ENCODE peak calls at places on chromosomes 2 and 18, in eight cellular contexts. One of them, this sample, is unnamed.

GRCh38 chr2:156810094-156810493 is 373.9 kb downstream of the GPD2 start:
- DNase-seq in heart left ventricle: no peak
- DNase-seq in psoas muscle: no peak
- DNase-seq in HFFc6: no peak
- DNase-seq in GM23338: no peak
- DNase-seq in sigmoid colon: no peak
- DNase-seq in cardiac muscle cell: no peak
- DNase-seq in DND-41: no peak
- DNase-seq in this sample: no peak

GRCh38 chr18:58996131-58996632 is 131.5 kb downstream of the ZNF532 start:
- DNase-seq in HFFc6: peak
- DNase-seq in sigmoid colon: no peak
- DNase-seq in GM23338: no peak
- DNase-seq in psoas muscle: no peak
- DNase-seq in heart left ventricle: peak
- DNase-seq in DND-41: no peak
- DNase-seq in cardiac muscle cell: no peak
- DNase-seq in this sample: no peak

GRCh38 chr2:132550945-132551344 is 119.1 kb downstream of the LYPD1 start:
- DNase-seq in heart left ventricle: no peak
- DNase-seq in HFFc6: peak
- DNase-seq in DND-41: no peak
- DNase-seq in psoas muscle: no peak
- DNase-seq in GM23338: no peak
- DNase-seq in cardiac muscle cell: no peak
- DNase-seq in sigmoid colon: no peak
- DNase-seq in this sample: no peak

GRCh38 chr18:21459706-21460286 is 140.7 kb downstream of the ESCO1 start:
- DNase-seq in HFFc6: no peak
- DNase-seq in GM23338: no peak
- DNase-seq in sigmoid colon: no peak
- DNase-seq in DND-41: no peak
- DNase-seq in heart left ventricle: no peak
- DNase-seq in psoas muscle: peak
- DNase-seq in cardiac muscle cell: no peak
- DNase-seq in this sample: no peak

GRCh38 chr2:96551605-96552283 is 15.2 kb downstream of the ARID5A start:
- DNase-seq in heart left ventricle: no peak
- DNase-seq in cardiac muscle cell: no peak
- DNase-seq in HFFc6: no peak
- DNase-seq in DND-41: no peak
- DNase-seq in sigmoid colon: no peak
- DNase-seq in GM23338: no peak
- DNase-seq in psoas muscle: no peak
- DNase-seq in this sample: no peak

GRCh38 chr2:231526341-231527090 is 3.7 kb downstream of the NMUR1 start:
- DNase-seq in DND-41: no peak
- DNase-seq in HFFc6: no peak
- DNase-seq in sigmoid colon: peak
- DNase-seq in heart left ventricle: no peak
- DNase-seq in cardiac muscle cell: no peak
- DNase-seq in GM23338: no peak
- DNase-seq in psoas muscle: no peak
- DNase-seq in this sample: no peak

GRCh38 chr18:40902436-40902835 is 1052.6 kb upstream of the PIK3C3 start:
- DNase-seq in HFFc6: no peak
- DNase-seq in heart left ventricle: no peak
- DNase-seq in DND-41: no peak
- DNase-seq in GM23338: no peak
- DNase-seq in sigmoid colon: no peak
- DNase-seq in cardiac muscle cell: no peak
- DNase-seq in psoas muscle: no peak
- DNase-seq in this sample: no peak

GRCh38 chr18:35203001-35203553 is 37.8 kb upstream of the ZNF397 start:
- DNase-seq in HFFc6: no peak
- DNase-seq in heart left ventricle: no peak
- DNase-seq in sigmoid colon: no peak
- DNase-seq in psoas muscle: no peak
- DNase-seq in GM23338: no peak
- DNase-seq in DND-41: no peak
- DNase-seq in cardiac muscle cell: no peak
- DNase-seq in this sample: no peak

GRCh38 chr2:172084484-172084733 is 898 bp upstream of the DLX1 start:
- DNase-seq in sigmoid colon: no peak
- DNase-seq in HFFc6: no peak
- DNase-seq in psoas muscle: no peak
- DNase-seq in heart left ventricle: no peak
- DNase-seq in GM23338: no peak
- DNase-seq in cardiac muscle cell: no peak
- DNase-seq in DND-41: peak
- DNase-seq in this sample: no peak

GRCh38 chr2:236550701-236551465 is 18.7 kb upstream of the ACKR3 start:
- DNase-seq in HFFc6: no peak
- DNase-seq in sigmoid colon: no peak
- DNase-seq in cardiac muscle cell: no peak
- DNase-seq in heart left ventricle: no peak
- DNase-seq in GM23338: no peak
- DNase-seq in DND-41: no peak
- DNase-seq in psoas muscle: no peak
- DNase-seq in this sample: no peak

GRCh38 chr2:75041791-75042231 is 83.4 kb downstream of the POLE4 start:
- DNase-seq in heart left ventricle: no peak
- DNase-seq in sigmoid colon: no peak
- DNase-seq in GM23338: no peak
- DNase-seq in HFFc6: no peak
- DNase-seq in cardiac muscle cell: no peak
- DNase-seq in DND-41: no peak
- DNase-seq in psoas muscle: no peak
- DNase-seq in this sample: no peak

GRCh38 chr2:237056271-237056875 is 29.3 kb upstream of the COPS8 start:
- DNase-seq in cardiac muscle cell: no peak
- DNase-seq in sigmoid colon: no peak
- DNase-seq in psoas muscle: no peak
- DNase-seq in DND-41: no peak
- DNase-seq in HFFc6: no peak
- DNase-seq in GM23338: no peak
- DNase-seq in heart left ventricle: no peak
- DNase-seq in this sample: no peak

GRCh38 chr2:65974067-65974723 is 460.7 kb upstream of the MEIS1 start:
- DNase-seq in cardiac muscle cell: no peak
- DNase-seq in heart left ventricle: no peak
- DNase-seq in psoas muscle: no peak
- DNase-seq in DND-41: no peak
- DNase-seq in HFFc6: no peak
- DNase-seq in sigmoid colon: no peak
- DNase-seq in GM23338: peak
- DNase-seq in this sample: no peak

GRCh38 chr2:125696573-125696972 is 959.4 kb upstream of the GYPC start:
- DNase-seq in heart left ventricle: no peak
- DNase-seq in sigmoid colon: no peak
- DNase-seq in GM23338: no peak
- DNase-seq in psoas muscle: no peak
- DNase-seq in cardiac muscle cell: no peak
- DNase-seq in HFFc6: no peak
- DNase-seq in DND-41: no peak
- DNase-seq in this sample: no peak

GRCh38 chr2:176637497-176638166 is 368.4 kb downstream of the MTX2 start:
- DNase-seq in psoas muscle: peak
- DNase-seq in cardiac muscle cell: no peak
- DNase-seq in heart left ventricle: peak
- DNase-seq in HFFc6: peak
- DNase-seq in DND-41: no peak
- DNase-seq in GM23338: peak
- DNase-seq in sigmoid colon: peak
- DNase-seq in this sample: peak

GRCh38 chr18:75112486-75113096 is 96.3 kb downstream of the PTGR3 start:
- DNase-seq in psoas muscle: no peak
- DNase-seq in sigmoid colon: no peak
- DNase-seq in GM23338: no peak
- DNase-seq in cardiac muscle cell: peak
- DNase-seq in heart left ventricle: no peak
- DNase-seq in DND-41: no peak
- DNase-seq in HFFc6: no peak
- DNase-seq in this sample: no peak

GRCh38 chr18:24136967-24137373 is 1.9 kb upstream of the CABYR start:
- DNase-seq in HFFc6: no peak
- DNase-seq in GM23338: peak
- DNase-seq in sigmoid colon: no peak
- DNase-seq in heart left ventricle: no peak
- DNase-seq in DND-41: no peak
- DNase-seq in cardiac muscle cell: no peak
- DNase-seq in psoas muscle: no peak
- DNase-seq in this sample: no peak

GRCh38 chr2:66508358-66509071 is 73.6 kb downstream of the MEIS1 start:
- DNase-seq in GM23338: peak
- DNase-seq in psoas muscle: no peak
- DNase-seq in cardiac muscle cell: no peak
- DNase-seq in DND-41: no peak
- DNase-seq in HFFc6: peak
- DNase-seq in sigmoid colon: no peak
- DNase-seq in heart left ventricle: no peak
- DNase-seq in this sample: no peak

GRCh38 chr2:3475771-3476170 is 43.6 kb downstream of the ADI1 start:
- DNase-seq in cardiac muscle cell: no peak
- DNase-seq in psoas muscle: peak
- DNase-seq in GM23338: no peak
- DNase-seq in heart left ventricle: no peak
- DNase-seq in DND-41: no peak
- DNase-seq in sigmoid colon: no peak
- DNase-seq in HFFc6: no peak
- DNase-seq in this sample: no peak

GRCh38 chr18:60675801-60676200 is 303.2 kb upstream of the MC4R start:
- DNase-seq in sigmoid colon: no peak
- DNase-seq in heart left ventricle: no peak
- DNase-seq in cardiac muscle cell: no peak
- DNase-seq in GM23338: no peak
- DNase-seq in DND-41: no peak
- DNase-seq in HFFc6: no peak
- DNase-seq in psoas muscle: no peak
- DNase-seq in this sample: no peak

GRCh38 chr18:598053-598665 is 1.4 kb downstream of the CLUL1 start:
- DNase-seq in GM23338: no peak
- DNase-seq in HFFc6: no peak
- DNase-seq in heart left ventricle: no peak
- DNase-seq in psoas muscle: no peak
- DNase-seq in sigmoid colon: no peak
- DNase-seq in cardiac muscle cell: no peak
- DNase-seq in DND-41: no peak
- DNase-seq in this sample: peak

GRCh38 chr2:38685116-38685735 is 19.3 kb downstream of the GALM start:
- DNase-seq in HFFc6: no peak
- DNase-seq in DND-41: no peak
- DNase-seq in cardiac muscle cell: no peak
- DNase-seq in GM23338: no peak
- DNase-seq in psoas muscle: no peak
- DNase-seq in sigmoid colon: no peak
- DNase-seq in heart left ventricle: no peak
- DNase-seq in this sample: no peak

GRCh38 chr2:118665784-118666529 is 181.5 kb downstream of the EN1 start:
- DNase-seq in sigmoid colon: no peak
- DNase-seq in HFFc6: peak
- DNase-seq in psoas muscle: no peak
- DNase-seq in cardiac muscle cell: no peak
- DNase-seq in DND-41: no peak
- DNase-seq in heart left ventricle: no peak
- DNase-seq in GM23338: no peak
- DNase-seq in this sample: no peak

GRCh38 chr2:118657451-118657850 is 190.0 kb downstream of the EN1 start:
- DNase-seq in psoas muscle: no peak
- DNase-seq in GM23338: no peak
- DNase-seq in HFFc6: no peak
- DNase-seq in cardiac muscle cell: no peak
- DNase-seq in heart left ventricle: no peak
- DNase-seq in DND-41: no peak
- DNase-seq in sigmoid colon: no peak
- DNase-seq in this sample: no peak

GRCh38 chr2:118658581-118659248 is 188.7 kb downstream of the EN1 start:
- DNase-seq in cardiac muscle cell: no peak
- DNase-seq in HFFc6: peak
- DNase-seq in heart left ventricle: no peak
- DNase-seq in sigmoid colon: no peak
- DNase-seq in psoas muscle: no peak
- DNase-seq in DND-41: no peak
- DNase-seq in GM23338: no peak
- DNase-seq in this sample: no peak

GRCh38 chr2:118661184-118661583 is 186.3 kb downstream of the EN1 start:
- DNase-seq in HFFc6: no peak
- DNase-seq in psoas muscle: no peak
- DNase-seq in sigmoid colon: no peak
- DNase-seq in DND-41: no peak
- DNase-seq in GM23338: peak
- DNase-seq in cardiac muscle cell: no peak
- DNase-seq in heart left ventricle: no peak
- DNase-seq in this sample: no peak
- TF ChIP-seq CTCF in HFFc6: peak
- TF ChIP-seq CTCF in psoas muscle: no peak
- TF ChIP-seq CTCF in sigmoid colon: no peak
- TF ChIP-seq CTCF in DND-41: no peak
- TF ChIP-seq CTCF in GM23338: peak
- TF ChIP-seq CTCF in cardiac muscle cell: no peak
- TF ChIP-seq CTCF in heart left ventricle: no peak
- TF ChIP-seq CTCF in this sample: no peak

GRCh38 chr2:99666256-99666655 is 176.4 kb upstream of the REV1 start:
- DNase-seq in cardiac muscle cell: no peak
- DNase-seq in sigmoid colon: no peak
- DNase-seq in DND-41: no peak
- DNase-seq in heart left ventricle: no peak
- DNase-seq in HFFc6: no peak
- DNase-seq in psoas muscle: no peak
- DNase-seq in GM23338: no peak
- DNase-seq in this sample: no peak
- TF ChIP-seq CTCF in cardiac muscle cell: no peak
- TF ChIP-seq CTCF in sigmoid colon: no peak
- TF ChIP-seq CTCF in DND-41: peak
- TF ChIP-seq CTCF in heart left ventricle: peak
- TF ChIP-seq CTCF in HFFc6: peak
- TF ChIP-seq CTCF in psoas muscle: peak
- TF ChIP-seq CTCF in GM23338: no peak
- TF ChIP-seq CTCF in this sample: peak

GRCh38 chr2:102187191-102188150 is 648 bp downstream of the IL1RL2 start:
- DNase-seq in cardiac muscle cell: no peak
- DNase-seq in GM23338: peak
- DNase-seq in psoas muscle: peak
- DNase-seq in sigmoid colon: peak
- DNase-seq in heart left ventricle: peak
- DNase-seq in HFFc6: no peak
- DNase-seq in DND-41: no peak
- DNase-seq in this sample: peak
- TF ChIP-seq CTCF in cardiac muscle cell: peak
- TF ChIP-seq CTCF in GM23338: peak
- TF ChIP-seq CTCF in psoas muscle: peak
- TF ChIP-seq CTCF in sigmoid colon: peak
- TF ChIP-seq CTCF in heart left ventricle: no peak
- TF ChIP-seq CTCF in HFFc6: no peak
- TF ChIP-seq CTCF in DND-41: no peak
- TF ChIP-seq CTCF in this sample: no peak

DNA sequence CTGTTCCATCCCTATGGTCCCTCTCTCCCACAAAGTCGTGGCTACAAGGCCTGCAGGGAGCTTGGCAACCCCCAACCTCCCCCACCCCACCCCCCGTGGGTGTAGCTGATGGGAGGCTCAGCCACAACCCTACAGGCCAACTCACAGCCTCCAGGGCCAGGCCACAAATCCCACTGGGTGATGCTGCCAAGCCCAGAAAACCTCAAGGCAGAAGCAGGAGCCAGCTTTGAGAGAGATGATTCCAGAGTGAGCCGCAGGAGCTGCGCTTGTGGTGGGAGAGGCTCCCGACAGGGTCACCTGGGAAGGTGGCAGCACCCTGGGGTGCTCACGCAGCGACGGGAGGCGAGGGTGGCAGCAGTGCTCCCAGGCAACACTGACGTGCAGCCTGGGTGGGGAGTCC is 44.8 kb downstream of the ADCY3 start:
- DNase-seq in HFFc6: no peak
- DNase-seq in heart left ventricle: no peak
- DNase-seq in sigmoid colon: no peak
- DNase-seq in DND-41: no peak
- DNase-seq in GM23338: no peak
- DNase-seq in psoas muscle: no peak
- DNase-seq in cardiac muscle cell: no peak
- DNase-seq in this sample: no peak
- TF ChIP-seq CTCF in HFFc6: no peak
- TF ChIP-seq CTCF in heart left ventricle: no peak
- TF ChIP-seq CTCF in sigmoid colon: no peak
- TF ChIP-seq CTCF in DND-41: no peak
- TF ChIP-seq CTCF in GM23338: no peak
- TF ChIP-seq CTCF in psoas muscle: no peak
- TF ChIP-seq CTCF in cardiac muscle cell: no peak
- TF ChIP-seq CTCF in this sample: no peak